ENCODE peak calls at places on chromosomes 3 and 15, in five cellular contexts. K is bronchial epithelial cell, Q is fibroblast of mammary gland, O is fibroblast of lung, A is SJSA1. R is an unnamed sample.

GRCh38 chr15:32790352-32790999 is 72.7 kb downstream of the GREM1 start:
- DNase-seq in K (no peak), Q (peak), O (peak), A (peak), R (no peak)

GRCh38 chr15:90354986-90355385 is 2.9 kb downstream of the ZNF774 start:
- DNase-seq in K (no peak), Q (no peak), O (no peak), A (no peak), R (no peak)

GRCh38 chr15:96328101-96328958 is 2.2 kb upstream of the NR2F2 start:
- DNase-seq in K (no peak), Q (peak), O (peak), A (peak), R (no peak)

GRCh38 chr3:107956991-107957467 is 133.8 kb downstream of the CD47 start:
- DNase-seq in K (no peak), Q (peak), O (peak), A (no peak), R (peak)

GRCh38 chr3:194374930-194375329 is 5.4 kb upstream of the LRRC15 start:
- DNase-seq in K (no peak), Q (no peak), O (no peak), A (no peak), R (no peak)

GRCh38 chr15:92503889-92504288 is 110.2 kb downstream of the ST8SIA2 start:
- DNase-seq in K (no peak), Q (no peak), O (no peak), A (no peak), R (no peak)

GRCh38 chr3:158103131-158103955 is 2.9 kb downstream of the SHOX2 start:
- DNase-seq in K (no peak), Q (peak), O (no peak), A (no peak), R (no peak)

GRCh38 chr15:88748081-88748480 is 55.2 kb upstream of the ACAN start:
- DNase-seq in K (no peak), Q (no peak), O (no peak), A (no peak), R (no peak)

GRCh38 chr3:177693596-177693995 is 496.3 kb upstream of the TBL1XR1 start:
- DNase-seq in K (no peak), Q (no peak), O (no peak), A (peak), R (no peak)

GRCh38 chr3:149339931-149340309 is 6.5 kb upstream of the TM4SF18 start:
- DNase-seq in K (peak), Q (peak), O (peak), A (peak), R (peak)

GRCh38 chr3:102571985-102572384 is 137.2 kb downstream of the ZPLD1 start:
- DNase-seq in K (no peak), Q (no peak), O (no peak), A (no peak), R (no peak)

GRCh38 chr3:95508124-95508523 is 1306.3 kb upstream of the EPHA6 start:
- DNase-seq in K (no peak), Q (no peak), O (no peak), A (no peak), R (no peak)

GRCh38 chr3:48709051-48709461 is 8.0 kb downstream of the IP6K2 start:
- DNase-seq in K (peak), Q (peak), O (peak), A (no peak), R (no peak)

GRCh38 chr3:128323206-128324081 is 143.2 kb downstream of the DNAJB8 start:
- DNase-seq in K (no peak), Q (no peak), O (no peak), A (no peak), R (no peak)

GRCh38 chr15:38690737-38691332 is 126.2 kb upstream of the RASGRP1 start:
- DNase-seq in K (peak), Q (peak), O (peak), A (peak), R (no peak)

GRCh38 chr15:74726774-74727164 is 1.4 kb upstream of the CYP1A1 start:
- DNase-seq in K (no peak), Q (no peak), O (no peak), A (no peak), R (no peak)

GRCh38 chr3:23232016-23232415 is 28.9 kb downstream of the UBE2E2 start:
- DNase-seq in K (no peak), Q (no peak), O (peak), A (no peak), R (no peak)

GRCh38 chr15:60591491-60592385 is 112.8 kb upstream of the ICE2 start:
- DNase-seq in K (no peak), Q (no peak), O (no peak), A (peak), R (no peak)

GRCh38 chr3:159028706-159029105 is 226.9 kb downstream of the MFSD1 start:
- DNase-seq in K (no peak), Q (no peak), O (no peak), A (no peak), R (no peak)

GRCh38 chr3:150736903-150737832 is 25.8 kb downstream of the SIAH2 start:
- DNase-seq in K (no peak), Q (peak), O (no peak), A (no peak), R (no peak)

GRCh38 chr3:166296179-166296783 is 459.1 kb upstream of the BCHE start:
- DNase-seq in K (peak), Q (no peak), O (no peak), A (no peak), R (no peak)

GRCh38 chr3:16587703-16588070 is 17.5 kb downstream of the DAZL start:
- DNase-seq in K (no peak), Q (peak), O (peak), A (no peak), R (no peak)

GRCh38 chr3:155312781-155313180 is 19.3 kb upstream of the STRIT1 start:
- DNase-seq in K (no peak), Q (peak), O (no peak), A (no peak), R (no peak)

GRCh38 chr3:8852511-8852910 is 83.1 kb upstream of the OXTR start:
- DNase-seq in K (no peak), Q (no peak), O (no peak), A (no peak), R (no peak)

GRCh38 chr15:68479870-68480269 is 47.9 kb upstream of the ITGA11 start:
- DNase-seq in K (no peak), Q (no peak), O (peak), A (no peak), R (no peak)

GRCh38 chr3:8441969-8442559 is 59.6 kb upstream of the LMCD1 start:
- DNase-seq in K (peak), Q (peak), O (peak), A (peak), R (no peak)

GRCh38 chr3:24829011-24829581 is 334.4 kb upstream of the THRB start:
- DNase-seq in K (no peak), Q (no peak), O (no peak), A (no peak), R (no peak)

GRCh38 chr15:58628206-58629057 is 121.1 kb downstream of the ADAM10 start:
- DNase-seq in K (no peak), Q (peak), O (peak), A (peak), R (no peak)
- H3K4me3 ChIP-seq in K (no peak), Q (peak), O (peak), A (peak), R (no peak)

DNA sequence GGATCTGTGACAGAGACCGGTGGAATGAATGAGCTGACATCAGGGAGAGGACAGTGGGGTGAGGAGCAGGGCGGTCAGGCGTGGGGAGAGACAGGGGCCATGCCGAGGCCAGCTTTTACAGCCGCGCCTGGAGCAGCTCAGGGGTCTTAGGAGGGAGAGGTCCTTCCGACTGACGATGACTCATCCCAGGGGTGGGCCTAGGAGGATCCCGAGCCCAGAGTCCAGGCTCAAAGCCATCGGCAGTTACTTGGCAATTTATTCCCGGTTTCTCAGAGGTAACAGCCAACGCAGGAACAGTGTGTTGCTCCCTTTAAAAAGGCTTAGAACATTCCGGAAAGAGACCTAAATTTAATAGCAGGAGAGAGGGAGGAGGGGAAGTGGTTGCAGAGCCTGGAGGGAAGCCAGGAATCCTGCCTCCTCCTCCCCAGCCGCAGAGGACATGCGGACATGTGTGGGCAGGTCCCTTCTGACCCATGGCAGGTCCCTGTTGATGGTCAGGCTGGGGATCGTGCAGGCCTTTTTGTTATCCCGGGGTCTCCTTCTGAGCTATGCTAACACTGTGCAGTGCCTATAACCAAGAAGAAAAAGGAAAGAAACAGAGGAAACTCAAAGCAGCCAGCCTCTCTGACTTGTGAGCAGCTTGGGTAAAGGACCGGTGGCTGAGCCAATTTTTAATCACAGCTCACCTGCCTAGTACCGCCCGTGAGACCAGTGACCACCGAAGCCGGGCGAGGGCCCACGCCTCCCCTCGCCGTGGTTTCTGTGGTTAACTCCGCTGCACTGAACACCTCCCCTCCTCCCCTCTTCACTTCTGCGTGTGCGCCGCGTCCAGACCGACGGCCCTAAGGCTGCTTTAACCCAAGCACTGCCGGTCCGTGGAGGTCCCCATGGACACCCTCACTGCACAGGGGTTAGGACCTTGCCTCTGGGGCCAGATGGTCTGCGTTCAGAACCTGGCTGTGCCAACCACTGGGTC is 392.4 kb upstream of the PROK2 start:
- DNase-seq in K (peak), Q (peak), O (peak), A (peak), R (no peak)
- H3K4me3 ChIP-seq in K (no peak), Q (no peak), O (no peak), A (peak), R (no peak)

DNA sequence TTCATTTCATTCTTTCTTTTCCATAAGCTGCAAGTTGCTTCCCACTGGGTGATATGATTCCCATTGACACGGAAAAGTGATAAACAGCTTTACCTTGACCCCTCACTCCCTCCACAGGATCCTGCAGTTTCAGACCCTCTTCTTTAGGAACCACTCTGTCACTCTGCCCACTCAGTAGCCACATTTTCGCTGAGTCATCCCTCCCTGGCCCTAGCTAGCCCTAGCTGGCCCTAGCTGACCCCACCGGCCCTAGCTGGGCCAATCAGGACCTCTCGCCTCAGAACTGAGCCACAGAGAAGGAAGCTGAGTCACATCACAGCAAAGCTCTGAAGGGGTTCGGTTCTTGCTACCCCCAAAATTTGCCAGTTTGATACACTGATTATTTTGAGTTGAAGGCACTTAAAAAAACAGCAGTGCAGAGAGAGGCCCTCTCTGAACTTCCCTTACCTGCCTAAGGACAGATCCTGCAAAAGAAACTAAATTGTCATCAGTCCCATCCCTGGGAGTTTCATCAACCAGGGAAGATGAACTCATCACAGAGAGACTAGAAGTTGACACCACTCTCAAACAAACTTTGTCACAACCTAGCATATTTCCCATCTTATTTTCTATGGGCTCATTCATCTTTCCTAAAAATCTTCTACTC is 233.5 kb upstream of the PROK2 start:
- DNase-seq in K (no peak), Q (peak), O (no peak), A (no peak), R (no peak)
- H3K4me3 ChIP-seq in K (no peak), Q (no peak), O (no peak), A (no peak), R (no peak)

DNA sequence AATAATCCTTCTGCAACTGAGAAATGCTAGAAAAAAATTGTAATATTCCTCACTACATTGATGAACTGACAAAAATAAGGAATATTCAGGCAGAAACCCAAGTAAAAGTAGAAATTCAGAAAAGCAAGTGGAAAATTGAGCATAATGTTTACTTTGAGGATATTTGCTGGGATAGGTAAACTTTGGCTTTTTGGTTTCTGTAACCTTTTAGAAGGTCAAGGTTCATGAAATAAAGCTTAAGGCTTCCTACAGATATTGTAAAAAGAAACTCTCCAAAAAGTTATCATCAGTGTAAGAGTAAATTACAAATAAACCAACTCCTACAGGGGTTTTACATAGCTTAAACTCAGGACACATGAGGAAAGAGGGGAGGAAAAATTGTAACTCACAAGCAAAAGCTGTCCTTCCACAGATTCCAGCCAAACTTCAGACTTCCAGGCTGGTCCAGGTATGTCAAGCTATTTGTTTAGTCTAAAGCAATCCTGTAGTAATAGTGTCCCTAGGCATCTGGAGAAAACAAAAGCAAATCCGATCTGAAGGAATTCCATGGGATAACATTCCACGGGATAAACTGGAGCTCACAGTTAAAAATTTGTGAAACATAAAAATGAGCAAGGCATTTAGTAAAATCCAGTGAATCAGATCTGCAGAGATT is 21.1 kb downstream of the C3orf70 start:
- DNase-seq in K (no peak), Q (no peak), O (no peak), A (no peak), R (no peak)
- H3K4me3 ChIP-seq in K (no peak), Q (no peak), O (no peak), A (no peak), R (no peak)

GRCh38 chr3:68007621-68008226 is 353.3 kb upstream of the SUCLG2 start:
- DNase-seq in K (no peak), Q (no peak), O (no peak), A (no peak), R (no peak)
- H3K4me3 ChIP-seq in K (no peak), Q (no peak), O (no peak), A (no peak), R (peak)

R was measured in skeletal muscle cell.